ENCODE peak calls at places on chromosomes 3 and 15, in six cellular contexts. R is GM12878, B is GM12891, L is HepG2, P is K562, C is H1. G is an unnamed sample.

GRCh38 chr3:179719048-179719734 is 66.4 kb downstream of the USP13 start:
- DNase-seq in R (no peak), B (no peak), L (no peak), P (no peak), C (peak), G (no peak)

GRCh38 chr3:58366699-58367098 is 34.0 kb downstream of the PXK start:
- DNase-seq in R (no peak), B (no peak), L (no peak), P (no peak), C (no peak), G (no peak)

GRCh38 chr3:41682996-41683395 is 278.9 kb downstream of the ULK4 start:
- DNase-seq in R (no peak), B (no peak), L (no peak), P (no peak), C (no peak), G (no peak)

GRCh38 chr3:32256206-32256605 is 17.7 kb downstream of the CMTM8 start:
- DNase-seq in R (no peak), B (no peak), L (no peak), P (no peak), C (no peak), G (no peak)

GRCh38 chr3:24472358-24472757 is 22.3 kb downstream of the THRB start:
- DNase-seq in R (no peak), B (no peak), L (no peak), P (no peak), C (no peak), G (no peak)

GRCh38 chr15:48507416-48508065 is 138.0 kb downstream of the FBN1 start:
- DNase-seq in R (peak), B (no peak), L (peak), P (peak), C (no peak), G (peak)

GRCh38 chr3:70736009-70736408 is 423.6 kb upstream of the MDFIC2 start:
- DNase-seq in R (no peak), B (no peak), L (no peak), P (no peak), C (no peak), G (no peak)

GRCh38 chr3:134824676-134825290 is 29.7 kb downstream of the EPHB1 start:
- DNase-seq in R (no peak), B (no peak), L (no peak), P (no peak), C (no peak), G (no peak)

GRCh38 chr3:124248471-124249028 is 256.6 kb upstream of the ROPN1 start:
- DNase-seq in R (no peak), B (no peak), L (no peak), P (peak), C (no peak), G (no peak)

GRCh38 chr15:81411056-81411455 is 37.0 kb upstream of the TMC3 start:
- DNase-seq in R (no peak), B (no peak), L (no peak), P (no peak), C (no peak), G (no peak)

GRCh38 chr3:184050217-184050847 is 2.5 kb upstream of the HTR3C start:
- DNase-seq in R (no peak), B (no peak), L (no peak), P (no peak), C (no peak), G (no peak)

GRCh38 chr15:42058791-42059190 is 35.6 kb downstream of the PLA2G4D start:
- DNase-seq in R (no peak), B (no peak), L (no peak), P (no peak), C (no peak), G (no peak)

GRCh38 chr3:146250449-146251382 is at the start of gene PLSCR4:
- DNase-seq in R (no peak), B (peak), L (no peak), P (peak), C (peak), G (peak)

GRCh38 chr3:124347418-124347817 is 355.5 kb upstream of the ROPN1 start:
- DNase-seq in R (no peak), B (no peak), L (no peak), P (no peak), C (no peak), G (no peak)

GRCh38 chr3:122918576-122919290 is 108.8 kb downstream of the SEMA5B start:
- DNase-seq in R (no peak), B (no peak), L (no peak), P (no peak), C (no peak), G (no peak)

GRCh38 chr3:160006282-160007163 is 17.9 kb downstream of the IL12A start:
- DNase-seq in R (no peak), B (no peak), L (peak), P (peak), C (no peak), G (no peak)

GRCh38 chr15:38620108-38620507 is 55.5 kb upstream of the RASGRP1 start:
- DNase-seq in R (no peak), B (no peak), L (no peak), P (no peak), C (no peak), G (no peak)

GRCh38 chr3:187507905-187508304 is 139.7 kb downstream of the RTP4 start:
- DNase-seq in R (no peak), B (no peak), L (no peak), P (no peak), C (no peak), G (no peak)

GRCh38 chr15:52078197-52078875 is 34.2 kb downstream of the BCL2L10 start:
- DNase-seq in R (no peak), B (no peak), L (peak), P (no peak), C (no peak), G (no peak)

GRCh38 chr15:66815322-66815721 is 113.3 kb downstream of the SMAD6 start:
- DNase-seq in R (no peak), B (no peak), L (no peak), P (no peak), C (no peak), G (no peak)

GRCh38 chr3:197083486-197083885 is 53.9 kb upstream of the MELTF start:
- DNase-seq in R (no peak), B (no peak), L (no peak), P (no peak), C (no peak), G (no peak)
- TF ChIP-seq TAF1 in R (no peak), B (no peak), L (no peak), P (no peak), C (no peak), G (no peak)

GRCh38 chr15:62163397-62163796 is 1.7 kb downstream of the C2CD4B start:
- DNase-seq in R (no peak), B (no peak), L (no peak), P (no peak), C (no peak), G (no peak)

GRCh38 chr15:62163847-62164499 is 1.1 kb downstream of the C2CD4B start:
- DNase-seq in R (no peak), B (no peak), L (no peak), P (no peak), C (peak), G (no peak)

GRCh38 chr15:62164500-62165028 is 521 bp downstream of the C2CD4B start:
- DNase-seq in R (no peak), B (no peak), L (no peak), P (no peak), C (peak), G (peak)

GRCh38 chr15:62165793-62166380 is 802 bp upstream of the C2CD4B start:
- DNase-seq in R (no peak), B (no peak), L (no peak), P (no peak), C (no peak), G (no peak)

DNA sequence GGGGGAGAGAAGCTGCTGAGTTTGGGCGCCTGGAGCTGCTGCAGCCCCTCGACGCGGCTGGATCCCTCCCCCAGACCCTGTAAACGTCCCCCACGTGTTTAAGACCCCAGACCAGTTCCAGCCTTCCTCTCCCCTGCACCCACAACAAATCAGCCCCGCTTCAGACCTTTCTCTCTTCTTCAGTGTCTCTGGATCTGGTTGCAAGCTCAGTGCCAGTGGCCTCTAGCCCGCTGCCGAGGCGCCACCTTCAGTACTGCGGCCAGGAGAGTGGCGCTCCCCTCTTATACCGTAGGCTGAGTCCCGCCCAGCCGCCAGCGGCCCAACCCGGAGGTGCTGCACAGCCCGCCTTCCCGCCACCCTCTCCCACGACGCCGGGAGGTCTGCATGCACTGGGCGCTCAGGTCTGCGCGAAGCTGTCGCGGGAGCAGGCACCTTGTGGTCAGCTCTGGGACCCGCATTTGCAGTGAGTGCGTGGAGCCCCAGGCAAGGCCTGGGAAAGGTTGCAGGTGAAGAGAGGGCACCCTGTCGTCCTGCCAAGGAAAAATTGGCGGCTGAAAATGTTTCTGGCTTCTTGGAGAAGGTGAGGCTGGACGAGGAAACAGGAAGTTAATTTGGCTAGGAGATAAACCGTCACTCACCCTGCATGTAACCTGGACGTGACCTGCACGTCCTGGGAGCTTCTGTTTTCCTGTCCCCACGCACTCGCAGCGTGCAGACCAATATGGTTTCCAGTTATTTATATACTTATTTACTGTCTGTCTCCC is at the start of gene C2CD4B:
- DNase-seq in R (no peak), B (no peak), L (no peak), P (no peak), C (peak), G (no peak)
- TF ChIP-seq POLR2A in R (no peak), B (no peak), L (no peak), P (no peak), C (peak), G (no peak)

DNA sequence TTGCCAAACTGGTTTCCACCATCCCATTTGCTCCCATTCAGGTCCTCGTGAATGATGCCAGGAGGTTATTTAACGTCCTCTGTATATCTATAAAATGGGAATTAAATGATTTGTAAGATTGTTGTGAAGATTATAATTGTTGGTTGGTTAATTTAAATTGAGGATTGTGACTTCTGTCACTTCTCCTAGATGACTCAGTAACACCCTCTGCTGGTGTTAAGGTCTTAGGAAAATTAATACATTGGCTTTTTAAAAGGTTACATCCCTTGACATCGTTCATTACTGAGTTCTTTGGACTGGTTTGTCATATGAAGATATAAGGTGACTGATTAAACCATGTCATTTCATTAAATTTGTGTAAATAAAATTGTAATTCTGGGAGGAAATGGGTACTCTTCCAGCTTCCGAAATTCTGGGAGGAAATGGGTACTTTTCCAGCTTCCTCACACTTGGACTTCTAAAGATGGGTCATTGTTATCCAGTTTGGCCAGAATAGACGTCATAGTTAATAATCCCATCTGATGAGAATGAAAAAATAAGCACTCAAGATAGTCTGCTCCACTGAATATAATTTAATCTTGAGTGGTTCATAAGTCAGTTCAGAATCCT is 33.3 kb upstream of the PAQR5 start:
- DNase-seq in R (no peak), B (no peak), L (peak), P (no peak), C (no peak), G (no peak)
- TF ChIP-seq TAF1 in R (no peak), B (no peak), L (no peak), P (no peak), C (no peak), G (no peak)

DNA sequence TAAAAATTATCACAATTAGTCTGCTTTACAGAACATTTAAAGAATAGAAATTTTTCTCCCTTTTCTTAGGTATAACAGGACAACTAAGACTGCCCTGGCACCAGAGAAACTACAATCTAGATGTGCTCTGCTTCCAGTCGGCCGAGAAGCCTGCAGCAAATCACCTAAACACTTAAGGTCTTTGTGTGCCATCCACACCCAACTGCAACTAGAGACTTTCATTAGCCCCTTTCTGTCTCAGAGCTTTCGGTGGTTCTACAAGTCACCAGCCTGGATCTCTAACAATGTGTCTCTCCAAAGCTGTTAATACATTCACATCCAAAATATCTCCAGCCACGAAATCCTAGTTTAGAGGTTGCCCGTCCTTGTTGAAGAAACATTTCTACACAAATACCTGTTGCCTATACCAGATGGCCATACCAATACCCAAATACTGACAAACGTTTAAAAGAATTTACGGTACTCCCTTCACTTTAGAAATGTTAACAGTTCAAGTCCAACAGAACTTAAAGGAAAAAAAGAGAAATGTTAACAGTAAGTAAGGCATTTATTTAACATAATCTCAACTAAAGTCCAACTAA is 6.7 kb downstream of the PRC1 start:
- DNase-seq in R (no peak), B (no peak), L (no peak), P (no peak), C (no peak), G (no peak)
- TF ChIP-seq POLR2A in R (no peak), B (no peak), L (no peak), P (no peak), C (no peak), G (no peak)

GRCh38 chr15:44535092-44535491 is 1.9 kb upstream of the EIF3J start:
- DNase-seq in R (no peak), B (no peak), L (no peak), P (no peak), C (peak), G (no peak)

GRCh38 chr15:44535509-44536297 is 1.2 kb upstream of the EIF3J start:
- DNase-seq in R (no peak), B (no peak), L (peak), P (peak), C (peak), G (peak)

GRCh38 chr15:44536298-44536961 is 517 bp upstream of the EIF3J start:
- DNase-seq in R (no peak), B (no peak), L (peak), P (peak), C (peak), G (no peak)

GRCh38 chr15:44536962-44537727 is at the start of gene EIF3J:
- DNase-seq in R (peak), B (peak), L (peak), P (peak), C (peak), G (peak)

DNA sequence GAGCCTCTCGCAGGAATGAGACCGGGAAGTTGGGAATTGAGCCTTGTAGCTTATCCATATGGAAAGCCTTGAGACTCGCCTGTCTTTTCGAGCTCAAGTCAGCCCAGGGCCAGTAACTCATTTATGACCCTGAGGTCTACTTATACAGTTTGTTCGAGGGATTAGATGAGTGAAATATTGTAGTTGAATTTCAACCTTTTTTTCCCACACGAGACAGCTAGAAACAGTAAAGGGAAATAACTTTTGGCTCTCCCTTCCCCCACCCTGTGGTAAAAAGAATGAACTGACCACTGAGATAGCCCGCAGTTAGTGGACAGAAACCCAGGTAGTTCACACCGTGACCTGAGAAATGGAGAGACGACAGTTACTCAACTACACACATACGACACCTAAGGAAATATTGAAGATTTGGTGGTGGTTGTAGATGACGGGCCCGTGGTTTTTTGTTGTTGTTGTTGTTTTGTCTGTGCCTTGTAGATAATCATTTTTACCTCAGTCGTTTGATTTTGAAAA is 837 bp downstream of the EIF3J start:
- DNase-seq in R (no peak), B (no peak), L (peak), P (peak), C (no peak), G (no peak)
- TF ChIP-seq TAF1 in R (no peak), B (no peak), L (no peak), P (no peak), C (no peak), G (no peak)

DNA sequence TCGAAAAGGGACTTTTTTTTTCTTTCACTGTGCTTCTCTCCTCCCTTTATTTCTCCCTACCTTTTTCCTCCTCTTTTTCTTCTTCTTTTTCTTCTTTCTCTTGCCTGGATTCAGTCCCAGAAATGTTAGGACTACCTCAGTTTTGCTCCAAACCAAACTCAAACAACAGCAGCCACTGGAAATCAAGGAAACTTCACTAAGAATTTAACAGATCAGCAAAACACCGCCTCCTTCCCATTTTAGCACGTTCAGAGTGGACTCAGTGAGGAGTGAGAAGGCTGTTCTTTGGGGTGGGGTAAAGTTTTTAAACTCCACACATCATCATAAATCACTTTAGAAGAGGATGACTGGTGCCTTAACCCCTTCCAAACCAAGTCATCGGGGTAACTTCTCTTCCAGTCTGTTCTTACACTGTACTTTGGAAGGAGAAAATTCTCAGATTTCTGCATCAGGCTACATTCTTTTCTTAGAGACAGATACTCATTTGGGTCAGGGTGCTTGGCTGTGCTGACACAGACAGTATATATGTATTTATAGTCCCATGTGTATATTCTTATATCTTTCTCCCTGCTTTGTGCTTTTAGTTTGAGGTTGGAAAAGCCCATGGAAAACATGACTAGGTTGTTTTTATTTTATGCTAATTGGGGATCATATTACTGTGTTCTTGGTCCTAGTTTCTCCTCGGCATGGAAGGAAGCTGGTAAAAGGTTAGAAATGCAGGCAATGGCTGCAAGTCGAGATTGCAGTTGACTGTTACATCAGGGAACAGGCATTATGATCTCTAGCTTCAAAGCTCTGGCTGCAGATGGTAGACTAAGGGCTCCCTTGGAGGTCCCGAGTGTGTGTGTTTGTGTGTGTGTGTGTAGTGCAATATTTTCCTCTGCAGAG is at the start of gene CCDC80:
- DNase-seq in R (no peak), B (no peak), L (no peak), P (peak), C (no peak), G (no peak)
- TF ChIP-seq POLR2A in R (no peak), B (peak), L (no peak), P (peak), C (peak), G (peak)

GRCh38 chr3:128907706-128908445 is 28.5 kb downstream of the ACAD9 start:
- DNase-seq in R (no peak), B (no peak), L (no peak), P (no peak), C (no peak), G (no peak)

GRCh38 chr3:128906031-128906803 is 26.8 kb downstream of the ACAD9 start:
- DNase-seq in R (no peak), B (no peak), L (no peak), P (no peak), C (no peak), G (no peak)

GRCh38 chr3:128908951-128909350 is 29.5 kb downstream of the ACAD9 start:
- DNase-seq in R (no peak), B (no peak), L (no peak), P (no peak), C (no peak), G (no peak)

GRCh38 chr3:128910006-128910405 is 30.6 kb downstream of the ACAD9 start:
- DNase-seq in R (no peak), B (no peak), L (no peak), P (no peak), C (no peak), G (no peak)

GRCh38 chr3:128906804-128907525 is 27.5 kb downstream of the ACAD9 start:
- DNase-seq in R (no peak), B (no peak), L (no peak), P (no peak), C (no peak), G (no peak)
- TF ChIP-seq TAF1 in R (no peak), B (no peak), L (no peak), P (no peak), C (no peak), G (no peak)

G was measured in GM12892.